ENCODE peak calls at places on chromosomes 16 and 17, in ten cellular contexts. P is IMR-90, S is tibial artery, F is adrenal gland, U is breast epithelium, E is transverse colon, J is fibroblast of lung, Q is lung, Y is small intestine, B is heart left ventricle. Z is an unnamed sample.

GRCh38 chr17:41655611-41656111 is 31.3 kb upstream of the KRT17 start:
- DNase-seq in P (no peak), S (no peak), F (no peak), U (peak; percentile 99), E (peak; percentile 94), J (no peak), Q (peak; percentile 83), Y (peak; percentile 97), B (peak; percentile 13), Z (peak; percentile 29)

GRCh38 chr16:14539631-14540030 is 90.4 kb downstream of the PARN start:
- DNase-seq in P (peak; percentile 62), S (no peak), F (no peak), U (no peak), E (no peak), J (peak; percentile 75), Q (no peak), Y (no peak), B (no peak), Z (no peak)

GRCh38 chr17:61335845-61336655 is 63.6 kb upstream of the TBX2 start:
- DNase-seq in P (peak; percentile 78), S (no peak), F (no peak), U (no peak), E (no peak), J (peak; percentile 90), Q (peak; percentile 49), Y (peak; percentile 69), B (no peak), Z (no peak)

GRCh38 chr17:62703269-62703775 is 75.9 kb downstream of the MRC2 start:
- DNase-seq in P (peak; percentile 53), S (peak; percentile 49), F (peak; percentile 45), U (peak; percentile 57), E (no peak), J (peak; percentile 33), Q (no peak), Y (no peak), B (no peak), Z (no peak)

GRCh38 chr16:56603589-56603988 is 4.8 kb upstream of the MT2A start:
- DNase-seq in P (peak; percentile 53), S (peak; percentile 46), F (peak; percentile 70), U (no peak), E (peak; percentile 54), J (peak; percentile 37), Q (no peak), Y (peak; percentile 75), B (peak; percentile 77), Z (peak; percentile 32)

GRCh38 chr17:19975601-19976000 is 2.0 kb downstream of the AKAP10 start:
- DNase-seq in P (no peak), S (no peak), F (no peak), U (no peak), E (no peak), J (no peak), Q (no peak), Y (no peak), B (no peak), Z (no peak)

GRCh38 chr16:56625943-56626654 is 518 bp downstream of the MT1E start:
- DNase-seq in P (peak; percentile 86), S (peak; percentile 85), F (peak; percentile 82), U (no peak), E (peak; percentile 56), J (peak; percentile 90), Q (peak; percentile 29), Y (peak; percentile 48), B (peak; percentile 90), Z (no peak)

GRCh38 chr17:13594762-13595697 is 6.7 kb downstream of the HS3ST3A1 start:
- DNase-seq in P (peak; percentile 89), S (peak; percentile 69), F (peak; percentile 89), U (peak; percentile 72), E (peak; percentile 73), J (peak; percentile 86), Q (peak; percentile 79), Y (peak; percentile 79), B (peak; percentile 55), Z (peak; percentile 79)

DNA sequence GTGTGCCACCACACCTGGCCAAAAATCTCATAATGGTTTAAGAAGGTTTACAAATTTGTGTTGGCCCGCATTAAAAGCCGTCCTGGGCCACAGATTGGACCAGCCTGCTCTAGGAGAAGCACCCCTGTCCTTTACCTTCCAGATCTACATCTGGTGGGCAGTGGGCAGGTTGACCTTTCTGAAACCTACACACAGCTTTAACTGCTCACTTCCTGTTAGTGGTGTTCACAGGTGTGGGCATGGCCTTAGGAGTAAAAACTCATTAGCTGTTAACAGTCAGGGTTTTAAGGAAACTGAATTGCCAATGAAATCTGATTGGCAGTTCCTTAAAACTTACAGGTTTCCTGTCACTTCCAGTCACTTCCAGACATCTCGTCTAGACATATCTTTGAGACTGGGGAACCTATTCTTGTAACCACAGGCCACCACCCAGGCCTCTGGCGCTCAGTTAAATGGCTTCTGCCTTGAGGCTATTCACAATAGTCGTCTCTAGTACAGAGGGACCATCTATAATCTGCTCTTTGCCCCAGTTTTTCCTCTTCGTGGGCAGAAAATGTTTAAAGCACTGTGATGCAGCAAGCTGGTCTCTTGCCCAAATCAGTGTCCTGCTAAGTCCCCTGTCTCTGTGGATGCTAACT is 29.3 kb downstream of the GNGT2 start:
- DNase-seq in P (no peak), S (no peak), F (no peak), U (no peak), E (no peak), J (no peak), Q (no peak), Y (no peak), B (no peak), Z (no peak)
- H3K9me3 ChIP-seq in P (peaks cover 25% of the 10 kb centered on the region), S (peaks cover 14% of the 10 kb centered on the region), F (peaks cover 19% of the 10 kb centered on the region), U (peaks cover 20% of the 10 kb centered on the region), E (peaks cover 16% of the 10 kb centered on the region), J (no peaks in the 10 kb centered on the region), Q (peaks cover 18% of the 10 kb centered on the region), Y (peaks cover 3% of the 10 kb centered on the region), B (peaks cover 14% of the 10 kb centered on the region), Z (peaks cover 11% of the 10 kb centered on the region)

DNA sequence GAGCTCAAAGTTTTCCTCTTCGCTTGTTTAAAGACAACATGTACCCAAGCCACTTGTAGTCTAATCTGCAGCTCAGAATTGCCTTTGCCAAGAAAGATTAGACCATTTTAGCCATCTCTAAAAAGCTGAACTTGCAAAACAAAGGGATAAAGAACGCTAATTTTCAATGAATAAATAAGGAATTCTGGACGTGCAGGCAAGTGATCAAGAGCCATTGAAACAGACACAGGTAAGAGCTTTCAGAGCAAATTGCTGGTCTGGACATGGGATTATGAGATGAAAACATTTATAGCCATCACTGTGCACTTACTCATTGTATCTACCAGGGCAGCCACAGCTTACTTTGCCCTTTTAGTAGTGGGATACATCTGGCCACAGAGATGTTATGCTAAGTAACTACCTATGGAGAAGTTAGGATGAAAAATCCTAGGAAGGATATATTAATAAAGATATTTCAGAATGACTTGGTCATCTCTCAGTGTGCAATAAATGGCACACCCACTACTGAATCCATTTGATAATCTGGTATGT is 44.4 kb downstream of the RND2 start:
- DNase-seq in P (no peak), S (no peak), F (no peak), U (no peak), E (no peak), J (no peak), Q (no peak), Y (no peak), B (no peak), Z (no peak)
- H3K36me3 ChIP-seq in P (peaks cover 3% of the 10 kb centered on the region), S (no peaks in the 10 kb centered on the region), F (no peaks in the 10 kb centered on the region), U (no peaks in the 10 kb centered on the region), E (no peaks in the 10 kb centered on the region), J (no peaks in the 10 kb centered on the region), Q (peaks cover 2% of the 10 kb centered on the region), Y (peaks cover 2% of the 10 kb centered on the region), B (peaks cover 2% of the 10 kb centered on the region), Z (peaks cover 42% of the 10 kb centered on the region)

GRCh38 chr17:11240841-11241610 is at the start of gene SHISA6:
- DNase-seq in P (no peak), S (no peak), F (no peak), U (no peak), E (no peak), J (no peak), Q (no peak), Y (no peak), B (no peak), Z (no peak)

GRCh38 chr17:11241611-11242226 is 706 bp downstream of the SHISA6 start:
- DNase-seq in P (no peak), S (no peak), F (no peak), U (peak; percentile 59), E (peak; percentile 33), J (no peak), Q (no peak), Y (no peak), B (no peak), Z (no peak)

GRCh38 chr17:11245187-11245586 is 4.2 kb downstream of the SHISA6 start:
- DNase-seq in P (no peak), S (no peak), F (no peak), U (no peak), E (no peak), J (no peak), Q (no peak), Y (no peak), B (no peak), Z (no peak)

GRCh38 chr17:11245792-11246191 is 4.8 kb downstream of the SHISA6 start:
- DNase-seq in P (no peak), S (no peak), F (no peak), U (no peak), E (no peak), J (no peak), Q (no peak), Y (no peak), B (no peak), Z (no peak)

GRCh38 chr17:11244781-11245180 is 3.8 kb downstream of the SHISA6 start:
- DNase-seq in P (no peak), S (no peak), F (no peak), U (no peak), E (no peak), J (no peak), Q (no peak), Y (no peak), B (no peak), Z (no peak)
- H3K9me3 ChIP-seq in P (peaks cover 23% of the 10 kb centered on the region), S (no peaks in the 10 kb centered on the region), F (no peaks in the 10 kb centered on the region), U (no peaks in the 10 kb centered on the region), E (no peaks in the 10 kb centered on the region), J (no peaks in the 10 kb centered on the region), Q (peaks cover 4% of the 10 kb centered on the region), Y (no peaks in the 10 kb centered on the region), B (no peaks in the 10 kb centered on the region), Z (peaks cover 2% of the 10 kb centered on the region)

GRCh38 chr17:51682115-51682514 is 421.8 kb downstream of the UTP18 start:
- DNase-seq in P (no peak), S (no peak), F (no peak), U (no peak), E (no peak), J (no peak), Q (no peak), Y (no peak), B (no peak), Z (no peak)

GRCh38 chr17:51683291-51683690 is 422.9 kb downstream of the UTP18 start:
- DNase-seq in P (no peak), S (no peak), F (no peak), U (no peak), E (no peak), J (no peak), Q (no peak), Y (no peak), B (no peak), Z (no peak)

GRCh38 chr17:51673066-51673465 is 412.7 kb downstream of the UTP18 start:
- DNase-seq in P (no peak), S (no peak), F (no peak), U (no peak), E (no peak), J (no peak), Q (no peak), Y (no peak), B (no peak), Z (no peak)

GRCh38 chr17:51676691-51677487 is 416.5 kb downstream of the UTP18 start:
- DNase-seq in P (no peak), S (no peak), F (no peak), U (no peak), E (no peak), J (no peak), Q (no peak), Y (no peak), B (no peak), Z (no peak)

GRCh38 chr17:51677875-51678274 is 417.5 kb downstream of the UTP18 start:
- DNase-seq in P (no peak), S (no peak), F (no peak), U (no peak), E (no peak), J (no peak), Q (no peak), Y (no peak), B (no peak), Z (no peak)
- H3K36me3 ChIP-seq in P (no peaks in the 10 kb centered on the region), S (no peaks in the 10 kb centered on the region), F (no peaks in the 10 kb centered on the region), U (no peaks in the 10 kb centered on the region), E (no peaks in the 10 kb centered on the region), J (no peaks in the 10 kb centered on the region), Q (no peaks in the 10 kb centered on the region), Y (no peaks in the 10 kb centered on the region), B (no peaks in the 10 kb centered on the region), Z (no peaks in the 10 kb centered on the region)